ENCODE peak calls at places on chromosomes 4 and X, in six cellular contexts. J is RWPE2, Q is tibial nerve, V is lower leg skin, E is brain microvascular endothelial cell, B is heart right ventricle. H is an unnamed sample.

GRCh38 chr4:71549516-71550160 is 210.8 kb downstream of the SLC4A4 start:
- DNase-seq in J (no peak), Q (no peak), V (no peak), E (no peak), B (no peak), H (no peak)

GRCh38 chr4:43369036-43369594 is 476.6 kb downstream of the GRXCR1 start:
- DNase-seq in J (no peak), Q (no peak), V (no peak), E (no peak), B (no peak), H (no peak)

GRCh38 chrX:41300758-41301437 is 33.1 kb upstream of the DDX3X start:
- DNase-seq in J (no peak), Q (no peak), V (no peak), E (peak), B (no peak), H (no peak)

GRCh38 chr4:164648151-164648848 is 105.6 kb upstream of the SMIM31 start:
- DNase-seq in J (no peak), Q (no peak), V (no peak), E (peak), B (no peak), H (peak)

GRCh38 chr4:184979461-184980124 is 38.7 kb upstream of the HELT start:
- DNase-seq in J (no peak), Q (no peak), V (peak), E (no peak), B (no peak), H (no peak)

GRCh38 chr4:10006236-10006603 is 15.1 kb downstream of the SLC2A9 start:
- DNase-seq in J (no peak), Q (no peak), V (no peak), E (no peak), B (no peak), H (peak)

GRCh38 chr4:153058668-153059060 is 122.5 kb downstream of the FHDC1 start:
- DNase-seq in J (no peak), Q (no peak), V (peak), E (no peak), B (no peak), H (no peak)

GRCh38 chrX:147675819-147676218 is 235.9 kb upstream of the FMR1 start:
- DNase-seq in J (no peak), Q (no peak), V (no peak), E (no peak), B (no peak), H (no peak)

GRCh38 chrX:153885968-153886903 is at the start of gene L1CAM:
- DNase-seq in J (no peak), Q (no peak), V (no peak), E (no peak), B (no peak), H (no peak)

GRCh38 chrX:4239650-4240540 is 526.4 kb upstream of the PRKX start:
- DNase-seq in J (no peak), Q (no peak), V (no peak), E (no peak), B (no peak), H (no peak)

GRCh38 chr4:124178449-124179021 is 534.0 kb downstream of the ANKRD50 start:
- DNase-seq in J (no peak), Q (no peak), V (no peak), E (peak), B (no peak), H (no peak)

GRCh38 chr4:84594724-84595123 is 11.8 kb downstream of the CDS1 start:
- DNase-seq in J (no peak), Q (no peak), V (no peak), E (no peak), B (no peak), H (no peak)

GRCh38 chrX:150411656-150412055 is 48.5 kb downstream of the MAMLD1 start:
- DNase-seq in J (no peak), Q (no peak), V (no peak), E (no peak), B (no peak), H (no peak)

GRCh38 chr4:168549145-168549544 is 52.3 kb downstream of the PALLD start:
- DNase-seq in J (no peak), Q (no peak), V (no peak), E (no peak), B (no peak), H (no peak)

GRCh38 chr4:99594818-99595217 is 20.2 kb downstream of the MTTP start:
- DNase-seq in J (no peak), Q (no peak), V (no peak), E (no peak), B (no peak), H (no peak)

GRCh38 chrX:27163236-27163635 is 299.9 kb downstream of the PPP4R3C start:
- DNase-seq in J (no peak), Q (no peak), V (no peak), E (no peak), B (no peak), H (no peak)

GRCh38 chr4:10018818-10019438 is 2.4 kb downstream of the SLC2A9 start:
- DNase-seq in J (peak), Q (peak), V (peak), E (peak), B (peak), H (peak)

GRCh38 chrX:72123471-72124185 is 8.1 kb downstream of the RTL5 start:
- DNase-seq in J (no peak), Q (peak), V (peak), E (peak), B (peak), H (no peak)

GRCh38 chr4:63717384-63717783 is 691.9 kb downstream of the TECRL start:
- DNase-seq in J (no peak), Q (no peak), V (no peak), E (no peak), B (no peak), H (peak)

GRCh38 chr4:184649971-184650855 is 675 bp downstream of the PRIMPOL start:
- DNase-seq in J (no peak), Q (no peak), V (no peak), E (no peak), B (no peak), H (no peak)

GRCh38 chr4:105050896-105051295 is 95.8 kb upstream of the TET2 start:
- DNase-seq in J (no peak), Q (no peak), V (no peak), E (no peak), B (no peak), H (no peak)

GRCh38 chr4:4323705-4324534 is 33.9 kb downstream of the ZBTB49 start:
- DNase-seq in J (peak), Q (no peak), V (peak), E (peak), B (no peak), H (no peak)

GRCh38 chr4:147102596-147102995 is 156.9 kb upstream of the TTC29 start:
- DNase-seq in J (no peak), Q (no peak), V (no peak), E (no peak), B (no peak), H (no peak)

GRCh38 chr4:39435875-39436563 is 22.7 kb downstream of the RPL9 start:
- DNase-seq in J (no peak), Q (no peak), V (no peak), E (no peak), B (no peak), H (no peak)

GRCh38 chr4:139535852-139536234 is 20.2 kb downstream of the SETD7 start:
- DNase-seq in J (no peak), Q (no peak), V (no peak), E (no peak), B (no peak), H (no peak)

GRCh38 chr4:32133141-32133540 is 1413.0 kb downstream of the PCDH7 start:
- DNase-seq in J (no peak), Q (no peak), V (no peak), E (no peak), B (no peak), H (no peak)

GRCh38 chr4:54586343-54586953 is 71.3 kb upstream of the KIT start:
- DNase-seq in J (no peak), Q (no peak), V (no peak), E (peak), B (no peak), H (peak)

DNA sequence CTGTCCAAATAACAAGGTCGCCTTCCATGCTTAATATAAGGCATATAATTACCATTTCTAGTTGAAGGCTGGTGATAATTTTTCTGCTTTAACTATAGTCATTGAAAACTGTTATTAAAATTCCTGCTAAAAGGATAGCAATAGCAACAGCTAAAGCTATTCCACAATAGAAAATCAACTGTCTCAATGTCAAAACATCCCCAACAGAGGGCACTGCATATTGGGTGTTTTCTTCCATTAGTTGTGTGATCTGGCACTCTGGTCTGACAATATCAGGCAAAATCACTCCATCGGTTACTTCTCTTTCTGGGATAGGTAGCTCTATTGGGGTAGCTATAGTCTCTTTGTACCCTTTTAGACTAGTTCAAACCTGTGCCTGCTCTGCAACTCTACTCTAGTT is 53.5 kb downstream of the TMPRSS11F start:
- DNase-seq in J (no peak), Q (no peak), V (no peak), E (no peak), B (no peak), H (no peak)
- TF ChIP-seq CTCF in J (peak), Q (no peak), V (no peak), E (no peak), B (no peak), H (no peak)

GRCh38 chr4:162126754-162127153 is 37.0 kb downstream of the FSTL5 start:
- DNase-seq in J (no peak), Q (no peak), V (no peak), E (no peak), B (no peak), H (no peak)
- TF ChIP-seq CTCF in J (no peak), Q (no peak), V (no peak), E (no peak), B (no peak), H (no peak)

DNA sequence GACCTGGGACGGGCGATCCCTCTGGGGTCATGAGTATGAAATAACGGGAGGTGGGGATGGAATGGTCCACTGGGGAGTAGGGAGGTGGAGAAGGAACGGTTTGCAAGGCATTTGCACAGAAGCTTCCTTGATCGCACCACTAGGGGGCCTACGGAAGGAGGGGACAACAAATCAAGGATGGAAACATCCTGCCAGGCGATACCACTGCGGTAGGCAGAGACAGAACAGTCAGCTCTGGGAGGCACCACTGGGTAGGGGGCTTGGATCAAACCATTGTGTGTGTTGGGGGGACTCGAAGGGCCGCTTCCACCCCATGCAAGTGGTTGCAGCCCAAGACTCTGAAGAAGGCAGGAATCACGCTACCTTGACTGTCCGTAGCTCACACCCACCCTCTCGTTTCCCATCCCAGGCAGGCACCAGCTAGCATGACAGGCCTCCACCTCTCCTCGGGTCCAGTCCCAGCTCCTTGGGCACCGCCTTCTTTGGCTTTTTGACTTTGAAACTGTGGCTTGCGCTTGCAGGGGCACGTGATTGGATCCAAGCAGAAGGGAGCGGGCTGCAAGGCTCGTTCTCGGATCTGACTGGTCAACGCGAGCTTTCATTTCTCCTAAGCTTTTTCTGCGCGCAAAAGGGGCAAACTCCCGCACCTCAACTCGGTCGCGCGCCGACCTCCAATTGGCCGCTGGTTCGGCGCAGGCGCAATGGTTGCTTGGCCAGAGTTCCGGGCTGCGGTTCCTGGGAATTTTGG is 28.4 kb downstream of the GAGE1 start:
- DNase-seq in J (no peak), Q (no peak), V (no peak), E (no peak), B (no peak), H (no peak)
- TF ChIP-seq CTCF in J (peak), Q (no peak), V (no peak), E (peak), B (no peak), H (peak)

GRCh38 chr4:6839579-6839978 is 57.1 kb downstream of the KIAA0232 start:
- DNase-seq in J (no peak), Q (no peak), V (no peak), E (no peak), B (no peak), H (no peak)
- TF ChIP-seq CTCF in J (no peak), Q (no peak), V (no peak), E (no peak), B (no peak), H (no peak)

GRCh38 chrX:70433848-70434351 is 10.7 kb upstream of the DLG3 start:
- DNase-seq in J (no peak), Q (peak), V (peak), E (no peak), B (peak), H (no peak)
- TF ChIP-seq CTCF in J (peak), Q (peak), V (no peak), E (peak), B (peak), H (peak)

DNA sequence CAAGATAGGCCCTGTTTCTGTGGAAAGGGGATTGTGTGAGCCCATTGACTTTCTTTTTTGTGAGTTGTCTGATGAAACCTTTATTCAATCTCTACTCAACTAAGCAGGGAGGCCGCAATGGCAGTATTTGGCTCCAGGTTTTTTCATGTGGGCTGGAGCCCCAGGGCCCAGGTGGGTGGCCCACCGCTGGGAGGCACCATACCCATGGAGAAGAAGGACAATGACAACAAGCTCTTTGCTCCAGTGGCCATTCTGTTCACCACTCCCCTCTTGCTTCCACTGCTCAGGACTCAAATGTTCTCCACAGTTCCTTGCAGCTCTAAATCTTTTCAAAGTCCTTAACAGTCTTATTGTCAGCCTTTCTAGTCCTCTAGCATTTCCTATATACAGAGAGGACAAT is 54.1 kb downstream of the HOPX start:
- DNase-seq in J (no peak), Q (no peak), V (no peak), E (no peak), B (no peak), H (no peak)
- TF ChIP-seq CTCF in J (no peak), Q (no peak), V (no peak), E (peak), B (no peak), H (no peak)

DNA sequence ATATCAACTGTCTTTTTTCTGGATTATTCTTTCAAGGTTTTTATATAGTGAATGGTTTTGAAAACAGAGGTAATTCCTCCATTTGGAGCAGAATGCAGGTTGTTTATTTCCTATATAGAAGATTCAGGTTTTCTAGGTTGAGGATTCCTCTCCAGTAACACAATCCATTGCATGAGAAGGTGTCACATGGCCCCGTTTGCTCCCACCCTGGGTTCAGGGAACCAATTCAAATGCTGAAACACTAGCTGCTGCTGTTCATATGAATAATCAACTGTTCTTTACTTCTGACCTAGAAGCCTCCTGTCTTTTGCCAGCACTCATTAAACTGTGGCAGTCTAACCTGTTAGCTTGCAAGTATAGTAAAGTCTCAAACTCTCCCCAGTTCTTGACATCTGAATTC is 1316.9 kb upstream of the TENM3 start:
- DNase-seq in J (no peak), Q (no peak), V (no peak), E (no peak), B (no peak), H (no peak)
- TF ChIP-seq CTCF in J (no peak), Q (no peak), V (no peak), E (no peak), B (no peak), H (no peak)